ENCODE peak calls at places on chromosomes 2 and 18, in six cellular contexts. One of them, this sample, is unnamed.

GRCh38 chr2:66849128-66849527 is 414.2 kb downstream of the MEIS1 start:
- DNase-seq in Daoy: no peak
- DNase-seq in stimulated activated CD4-positive, alpha-beta T cell treated with anti-CD3 and anti-CD28 coated beads, Interleukin-2, amount 100 ng/mL, for 4 hours: no peak
- DNase-seq in foreskin fibroblast: no peak
- DNase-seq in progenitor cell of endocrine pancreas: no peak
- DNase-seq in nephron progenitor cell: no peak
- DNase-seq in this sample: no peak

GRCh38 chr2:12265646-12266045 is 451.1 kb upstream of the TRIB2 start:
- DNase-seq in Daoy: no peak
- DNase-seq in stimulated activated CD4-positive, alpha-beta T cell treated with anti-CD3 and anti-CD28 coated beads, Interleukin-2, amount 100 ng/mL, for 4 hours: no peak
- DNase-seq in foreskin fibroblast: peak; percentile 58
- DNase-seq in progenitor cell of endocrine pancreas: no peak
- DNase-seq in nephron progenitor cell: no peak
- DNase-seq in this sample: no peak

GRCh38 chr18:36546028-36546427 is 248.5 kb downstream of the FHOD3 start:
- DNase-seq in Daoy: no peak
- DNase-seq in stimulated activated CD4-positive, alpha-beta T cell treated with anti-CD3 and anti-CD28 coated beads, Interleukin-2, amount 100 ng/mL, for 4 hours: no peak
- DNase-seq in foreskin fibroblast: no peak
- DNase-seq in progenitor cell of endocrine pancreas: no peak
- DNase-seq in nephron progenitor cell: no peak
- DNase-seq in this sample: no peak

GRCh38 chr2:110804915-110805314 is 72.5 kb downstream of the ACOXL start:
- DNase-seq in Daoy: peak; percentile 90
- DNase-seq in stimulated activated CD4-positive, alpha-beta T cell treated with anti-CD3 and anti-CD28 coated beads, Interleukin-2, amount 100 ng/mL, for 4 hours: peak; percentile 10
- DNase-seq in foreskin fibroblast: no peak
- DNase-seq in progenitor cell of endocrine pancreas: no peak
- DNase-seq in nephron progenitor cell: no peak
- DNase-seq in this sample: peak; percentile 39

GRCh38 chr2:105399207-105399861 is 483 bp upstream of the FHL2 start:
- DNase-seq in Daoy: no peak
- DNase-seq in stimulated activated CD4-positive, alpha-beta T cell treated with anti-CD3 and anti-CD28 coated beads, Interleukin-2, amount 100 ng/mL, for 4 hours: no peak
- DNase-seq in foreskin fibroblast: no peak
- DNase-seq in progenitor cell of endocrine pancreas: no peak
- DNase-seq in nephron progenitor cell: no peak
- DNase-seq in this sample: no peak

GRCh38 chr2:25809646-25810045 is 68.6 kb downstream of the ASXL2 start:
- DNase-seq in Daoy: no peak
- DNase-seq in stimulated activated CD4-positive, alpha-beta T cell treated with anti-CD3 and anti-CD28 coated beads, Interleukin-2, amount 100 ng/mL, for 4 hours: no peak
- DNase-seq in foreskin fibroblast: no peak
- DNase-seq in progenitor cell of endocrine pancreas: no peak
- DNase-seq in nephron progenitor cell: no peak
- DNase-seq in this sample: no peak

GRCh38 chr18:9628984-9629383 is 14.6 kb upstream of the PPP4R1 start:
- DNase-seq in Daoy: no peak
- DNase-seq in stimulated activated CD4-positive, alpha-beta T cell treated with anti-CD3 and anti-CD28 coated beads, Interleukin-2, amount 100 ng/mL, for 4 hours: no peak
- DNase-seq in foreskin fibroblast: no peak
- DNase-seq in progenitor cell of endocrine pancreas: no peak
- DNase-seq in nephron progenitor cell: no peak
- DNase-seq in this sample: no peak

GRCh38 chr2:85540131-85540587 is 1.2 kb downstream of the MAT2A start:
- DNase-seq in Daoy: no peak
- DNase-seq in stimulated activated CD4-positive, alpha-beta T cell treated with anti-CD3 and anti-CD28 coated beads, Interleukin-2, amount 100 ng/mL, for 4 hours: no peak
- DNase-seq in foreskin fibroblast: no peak
- DNase-seq in progenitor cell of endocrine pancreas: no peak
- DNase-seq in nephron progenitor cell: no peak
- DNase-seq in this sample: no peak

GRCh38 chr2:240424341-240425235 is 10.9 kb upstream of the GPC1 start:
- DNase-seq in Daoy: no peak
- DNase-seq in stimulated activated CD4-positive, alpha-beta T cell treated with anti-CD3 and anti-CD28 coated beads, Interleukin-2, amount 100 ng/mL, for 4 hours: no peak
- DNase-seq in foreskin fibroblast: no peak
- DNase-seq in progenitor cell of endocrine pancreas: no peak
- DNase-seq in nephron progenitor cell: no peak
- DNase-seq in this sample: peak; percentile 38

GRCh38 chr2:77421971-77422370 is 100.2 kb downstream of the LRRTM4 start:
- DNase-seq in Daoy: no peak
- DNase-seq in stimulated activated CD4-positive, alpha-beta T cell treated with anti-CD3 and anti-CD28 coated beads, Interleukin-2, amount 100 ng/mL, for 4 hours: no peak
- DNase-seq in foreskin fibroblast: no peak
- DNase-seq in progenitor cell of endocrine pancreas: no peak
- DNase-seq in nephron progenitor cell: no peak
- DNase-seq in this sample: no peak

GRCh38 chr2:34320056-34320455 is 721.0 kb upstream of the FAM98A start:
- DNase-seq in Daoy: no peak
- DNase-seq in stimulated activated CD4-positive, alpha-beta T cell treated with anti-CD3 and anti-CD28 coated beads, Interleukin-2, amount 100 ng/mL, for 4 hours: no peak
- DNase-seq in foreskin fibroblast: no peak
- DNase-seq in progenitor cell of endocrine pancreas: no peak
- DNase-seq in nephron progenitor cell: no peak
- DNase-seq in this sample: no peak

GRCh38 chr2:119122663-119123062 is 35.9 kb downstream of the C1QL2 start:
- DNase-seq in Daoy: no peak
- DNase-seq in stimulated activated CD4-positive, alpha-beta T cell treated with anti-CD3 and anti-CD28 coated beads, Interleukin-2, amount 100 ng/mL, for 4 hours: no peak
- DNase-seq in foreskin fibroblast: no peak
- DNase-seq in progenitor cell of endocrine pancreas: no peak
- DNase-seq in nephron progenitor cell: no peak
- DNase-seq in this sample: no peak

GRCh38 chr2:164015328-164016123 is 279.7 kb upstream of the FIGN start:
- DNase-seq in Daoy: peak; percentile 53
- DNase-seq in stimulated activated CD4-positive, alpha-beta T cell treated with anti-CD3 and anti-CD28 coated beads, Interleukin-2, amount 100 ng/mL, for 4 hours: no peak
- DNase-seq in foreskin fibroblast: no peak
- DNase-seq in progenitor cell of endocrine pancreas: no peak
- DNase-seq in nephron progenitor cell: peak; percentile 54
- DNase-seq in this sample: no peak

GRCh38 chr2:149038442-149039212 is at the start of gene LYPD6B:
- DNase-seq in Daoy: peak; percentile 38
- DNase-seq in stimulated activated CD4-positive, alpha-beta T cell treated with anti-CD3 and anti-CD28 coated beads, Interleukin-2, amount 100 ng/mL, for 4 hours: no peak
- DNase-seq in foreskin fibroblast: no peak
- DNase-seq in progenitor cell of endocrine pancreas: peak; percentile 56
- DNase-seq in nephron progenitor cell: peak; percentile 74
- DNase-seq in this sample: peak; percentile 74

GRCh38 chr2:46257980-46258379 is 39.2 kb upstream of the EPAS1 start:
- DNase-seq in Daoy: no peak
- DNase-seq in stimulated activated CD4-positive, alpha-beta T cell treated with anti-CD3 and anti-CD28 coated beads, Interleukin-2, amount 100 ng/mL, for 4 hours: no peak
- DNase-seq in foreskin fibroblast: no peak
- DNase-seq in progenitor cell of endocrine pancreas: no peak
- DNase-seq in nephron progenitor cell: no peak
- DNase-seq in this sample: no peak

GRCh38 chr18:62723666-62724281 is 8.4 kb downstream of the PHLPP1 start:
- DNase-seq in Daoy: no peak
- DNase-seq in stimulated activated CD4-positive, alpha-beta T cell treated with anti-CD3 and anti-CD28 coated beads, Interleukin-2, amount 100 ng/mL, for 4 hours: no peak
- DNase-seq in foreskin fibroblast: no peak
- DNase-seq in progenitor cell of endocrine pancreas: no peak
- DNase-seq in nephron progenitor cell: no peak
- DNase-seq in this sample: no peak

GRCh38 chr18:76491436-76491800 is 3.6 kb downstream of the ZNF516 start:
- DNase-seq in Daoy: peak; percentile 67
- DNase-seq in stimulated activated CD4-positive, alpha-beta T cell treated with anti-CD3 and anti-CD28 coated beads, Interleukin-2, amount 100 ng/mL, for 4 hours: peak; percentile 77
- DNase-seq in foreskin fibroblast: peak; percentile 58
- DNase-seq in progenitor cell of endocrine pancreas: peak; percentile 55
- DNase-seq in nephron progenitor cell: peak; percentile 82
- DNase-seq in this sample: peak; percentile 81

GRCh38 chr18:48709371-48709770 is 170.5 kb downstream of the CTIF start:
- DNase-seq in Daoy: no peak
- DNase-seq in stimulated activated CD4-positive, alpha-beta T cell treated with anti-CD3 and anti-CD28 coated beads, Interleukin-2, amount 100 ng/mL, for 4 hours: no peak
- DNase-seq in foreskin fibroblast: no peak
- DNase-seq in progenitor cell of endocrine pancreas: no peak
- DNase-seq in nephron progenitor cell: no peak
- DNase-seq in this sample: no peak

GRCh38 chr2:112493048-112493447 is 11.1 kb downstream of the TTL start:
- DNase-seq in Daoy: no peak
- DNase-seq in stimulated activated CD4-positive, alpha-beta T cell treated with anti-CD3 and anti-CD28 coated beads, Interleukin-2, amount 100 ng/mL, for 4 hours: no peak
- DNase-seq in foreskin fibroblast: no peak
- DNase-seq in progenitor cell of endocrine pancreas: no peak
- DNase-seq in nephron progenitor cell: no peak
- DNase-seq in this sample: no peak

GRCh38 chr2:45458909-45459563 is 152.0 kb downstream of the SRBD1 start:
- DNase-seq in Daoy: peak; percentile 65
- DNase-seq in stimulated activated CD4-positive, alpha-beta T cell treated with anti-CD3 and anti-CD28 coated beads, Interleukin-2, amount 100 ng/mL, for 4 hours: no peak
- DNase-seq in foreskin fibroblast: peak; percentile 46
- DNase-seq in progenitor cell of endocrine pancreas: no peak
- DNase-seq in nephron progenitor cell: no peak
- DNase-seq in this sample: peak; percentile 49